ENCODE peak calls at places on chromosome 10, in five cellular contexts. One of them, this sample, is unnamed. For H3K27me3, the result is how much of the 10 kb centered on the place peaks cover.

GRCh38 chr10:3282341-3282740 is 109.8 kb upstream of the PITRM1 start:
- DNase-seq in pancreas: no peak
- DNase-seq in trophoblast cell: no peak
- DNase-seq in cardiac muscle cell: peak
- DNase-seq in aorta: no peak
- DNase-seq in this sample: no peak

GRCh38 chr10:46540412-46541016 is 15.9 kb downstream of the GPRIN2 start:
- DNase-seq in pancreas: no peak
- DNase-seq in trophoblast cell: no peak
- DNase-seq in cardiac muscle cell: no peak
- DNase-seq in aorta: peak
- DNase-seq in this sample: no peak

GRCh38 chr10:102113956-102114857 is 6.0 kb downstream of the LDB1 start:
- DNase-seq in pancreas: no peak
- DNase-seq in trophoblast cell: no peak
- DNase-seq in cardiac muscle cell: no peak
- DNase-seq in aorta: peak
- DNase-seq in this sample: peak

GRCh38 chr10:17307149-17307548 is 79.1 kb downstream of the VIM start:
- DNase-seq in pancreas: no peak
- DNase-seq in trophoblast cell: no peak
- DNase-seq in cardiac muscle cell: no peak
- DNase-seq in aorta: no peak
- DNase-seq in this sample: no peak

GRCh38 chr10:90905925-90906324 is 15.0 kb downstream of the ANKRD1 start:
- DNase-seq in pancreas: no peak
- DNase-seq in trophoblast cell: no peak
- DNase-seq in cardiac muscle cell: no peak
- DNase-seq in aorta: no peak
- DNase-seq in this sample: no peak

GRCh38 chr10:118002581-118002980 is 44.2 kb downstream of the RAB11FIP2 start:
- DNase-seq in pancreas: no peak
- DNase-seq in trophoblast cell: no peak
- DNase-seq in cardiac muscle cell: peak
- DNase-seq in aorta: no peak
- DNase-seq in this sample: no peak

GRCh38 chr10:33066558-33067236 is 108.7 kb upstream of the ITGB1 start:
- DNase-seq in pancreas: no peak
- DNase-seq in trophoblast cell: peak
- DNase-seq in cardiac muscle cell: peak
- DNase-seq in aorta: no peak
- DNase-seq in this sample: no peak

GRCh38 chr10:77036993-77037734 is 600.4 kb downstream of the KCNMA1 start:
- DNase-seq in pancreas: no peak
- DNase-seq in trophoblast cell: peak
- DNase-seq in cardiac muscle cell: peak
- DNase-seq in aorta: no peak
- DNase-seq in this sample: no peak

GRCh38 chr10:33722067-33722466 is 387.6 kb upstream of the NRP1 start:
- DNase-seq in pancreas: no peak
- DNase-seq in trophoblast cell: no peak
- DNase-seq in cardiac muscle cell: no peak
- DNase-seq in aorta: no peak
- DNase-seq in this sample: no peak

GRCh38 chr10:1382711-1383110 is 326.5 kb downstream of the WDR37 start:
- DNase-seq in pancreas: no peak
- DNase-seq in trophoblast cell: no peak
- DNase-seq in cardiac muscle cell: no peak
- DNase-seq in aorta: no peak
- DNase-seq in this sample: no peak

GRCh38 chr10:93095225-93095624 is 21.5 kb downstream of the CYP26A1 start:
- DNase-seq in pancreas: no peak
- DNase-seq in trophoblast cell: no peak
- DNase-seq in cardiac muscle cell: no peak
- DNase-seq in aorta: no peak
- DNase-seq in this sample: no peak

GRCh38 chr10:127347202-127347959 is 151.0 kb upstream of the INSYN2A start:
- DNase-seq in pancreas: no peak
- DNase-seq in trophoblast cell: no peak
- DNase-seq in cardiac muscle cell: no peak
- DNase-seq in aorta: no peak
- DNase-seq in this sample: no peak

GRCh38 chr10:51422311-51423120 is 276.9 kb downstream of the CSTF2T start:
- DNase-seq in pancreas: peak
- DNase-seq in trophoblast cell: peak
- DNase-seq in cardiac muscle cell: peak
- DNase-seq in aorta: peak
- DNase-seq in this sample: peak

GRCh38 chr10:129851941-129852650 is 112.0 kb downstream of the EBF3 start:
- DNase-seq in pancreas: no peak
- DNase-seq in trophoblast cell: no peak
- DNase-seq in cardiac muscle cell: no peak
- DNase-seq in aorta: no peak
- DNase-seq in this sample: no peak

GRCh38 chr10:35636942-35637341 is 5.2 kb downstream of the FZD8 start:
- DNase-seq in pancreas: no peak
- DNase-seq in trophoblast cell: no peak
- DNase-seq in cardiac muscle cell: no peak
- DNase-seq in aorta: no peak
- DNase-seq in this sample: no peak

GRCh38 chr10:3090914-3091313 is 23.6 kb downstream of the PFKP start:
- DNase-seq in pancreas: peak
- DNase-seq in trophoblast cell: peak
- DNase-seq in cardiac muscle cell: peak
- DNase-seq in aorta: no peak
- DNase-seq in this sample: peak

GRCh38 chr10:23095966-23096813 is 811 bp downstream of the MSRB2 start:
- DNase-seq in pancreas: peak
- DNase-seq in trophoblast cell: peak
- DNase-seq in cardiac muscle cell: peak
- DNase-seq in aorta: peak
- DNase-seq in this sample: peak

DNA sequence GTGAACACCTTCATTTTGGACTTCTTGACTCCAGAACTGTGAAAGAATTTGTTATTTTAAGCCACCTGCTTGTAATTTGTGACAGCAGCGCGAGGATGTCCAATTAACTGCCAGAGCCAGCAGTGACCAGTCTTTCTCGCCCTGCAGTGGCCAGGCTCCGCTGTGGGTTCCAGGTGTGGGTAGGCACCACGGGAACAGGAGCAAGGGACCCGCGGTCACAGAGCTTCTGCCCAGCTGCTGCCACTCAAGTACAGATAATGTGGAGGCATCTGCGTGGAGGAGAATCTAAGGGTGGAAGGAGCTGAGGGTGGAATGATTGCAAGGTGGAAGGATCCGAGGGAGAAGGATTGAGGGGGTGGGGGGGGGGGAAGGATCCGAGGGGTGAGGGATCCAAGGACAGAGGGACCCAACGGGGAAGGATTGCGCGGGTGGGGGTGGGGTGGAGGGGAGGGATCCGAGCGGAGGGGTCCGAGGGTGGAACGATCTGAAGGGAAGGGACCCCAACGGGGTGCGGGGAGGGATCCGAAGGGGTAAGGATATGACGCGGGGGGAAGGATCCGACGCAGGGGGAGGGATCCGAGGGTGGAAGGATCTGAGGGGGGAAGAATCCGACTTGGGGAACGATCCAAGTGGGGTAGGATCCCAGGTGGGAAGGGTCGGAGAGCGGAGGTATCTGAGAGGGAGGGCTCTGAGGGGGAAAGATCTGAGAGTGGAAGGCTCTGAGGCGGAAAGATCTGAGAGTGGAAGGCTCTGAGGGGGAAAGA is 3.6 kb downstream of the CALY start:
- DNase-seq in pancreas: no peak
- DNase-seq in trophoblast cell: no peak
- DNase-seq in cardiac muscle cell: no peak
- DNase-seq in aorta: peak
- DNase-seq in this sample: no peak
- H3K27me3 ChIP-seq in pancreas: under half
- H3K27me3 ChIP-seq in trophoblast cell: under half
- H3K27me3 ChIP-seq in cardiac muscle cell: half or more
- H3K27me3 ChIP-seq in aorta: under half
- H3K27me3 ChIP-seq in this sample: half or more

DNA sequence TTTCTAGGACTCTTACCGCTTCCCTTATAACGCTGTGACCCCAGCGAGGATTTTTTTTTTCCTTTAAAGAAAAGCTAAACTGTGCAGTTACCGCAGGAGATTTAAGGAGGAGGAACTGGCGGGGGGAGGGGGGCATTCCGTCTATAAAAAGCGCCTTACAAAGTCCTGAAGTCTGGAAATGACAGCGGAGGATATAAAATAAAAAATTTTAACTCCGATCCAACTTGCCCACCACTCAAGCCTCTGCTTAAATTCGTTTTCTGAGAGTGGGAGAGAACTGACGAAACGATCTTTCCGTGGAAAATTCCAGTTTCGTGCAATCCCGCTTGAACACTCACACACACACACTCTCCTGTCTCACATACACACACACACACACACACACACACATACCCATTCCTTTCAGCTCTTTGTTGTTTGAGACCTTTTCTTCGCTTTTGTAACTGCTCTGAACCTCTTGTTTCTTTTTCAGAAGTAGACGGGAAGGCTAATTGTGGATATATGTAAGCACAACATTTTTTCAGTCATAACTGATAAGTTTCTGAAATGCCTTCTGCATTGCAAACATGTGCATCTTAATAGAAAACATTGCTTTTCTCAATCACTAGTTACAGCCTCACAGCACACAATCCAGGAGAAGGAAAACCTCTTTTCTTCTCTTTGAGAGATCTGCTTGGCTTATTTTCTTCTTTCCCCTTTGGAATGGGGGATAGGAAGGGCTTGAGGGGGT is 748 bp downstream of the HPSE2 start:
- DNase-seq in pancreas: no peak
- DNase-seq in trophoblast cell: peak
- DNase-seq in cardiac muscle cell: peak
- DNase-seq in aorta: no peak
- DNase-seq in this sample: no peak
- H3K27me3 ChIP-seq in pancreas: under half
- H3K27me3 ChIP-seq in trophoblast cell: half or more
- H3K27me3 ChIP-seq in cardiac muscle cell: half or more
- H3K27me3 ChIP-seq in aorta: under half
- H3K27me3 ChIP-seq in this sample: half or more

GRCh38 chr10:8023321-8023720 is 31.2 kb upstream of the GATA3 start:
- DNase-seq in pancreas: no peak
- DNase-seq in trophoblast cell: no peak
- DNase-seq in cardiac muscle cell: no peak
- DNase-seq in aorta: no peak
- DNase-seq in this sample: no peak
- H3K27me3 ChIP-seq in pancreas: under half
- H3K27me3 ChIP-seq in trophoblast cell: under half
- H3K27me3 ChIP-seq in cardiac muscle cell: under half
- H3K27me3 ChIP-seq in aorta: under half
- H3K27me3 ChIP-seq in this sample: half or more

GRCh38 chr10:71395621-71396020 is 1.1 kb upstream of the CDH23 start:
- DNase-seq in pancreas: no peak
- DNase-seq in trophoblast cell: peak
- DNase-seq in cardiac muscle cell: no peak
- DNase-seq in aorta: no peak
- DNase-seq in this sample: no peak

GRCh38 chr10:71394926-71395562 is 1.7 kb upstream of the CDH23 start:
- DNase-seq in pancreas: no peak
- DNase-seq in trophoblast cell: no peak
- DNase-seq in cardiac muscle cell: no peak
- DNase-seq in aorta: no peak
- DNase-seq in this sample: no peak

GRCh38 chr10:71396084-71396713 is 521 bp upstream of the CDH23 start:
- DNase-seq in pancreas: peak
- DNase-seq in trophoblast cell: peak
- DNase-seq in cardiac muscle cell: peak
- DNase-seq in aorta: no peak
- DNase-seq in this sample: peak

GRCh38 chr10:71397340-71398212 is 856 bp downstream of the CDH23 start:
- DNase-seq in pancreas: no peak
- DNase-seq in trophoblast cell: no peak
- DNase-seq in cardiac muscle cell: no peak
- DNase-seq in aorta: no peak
- DNase-seq in this sample: no peak

DNA sequence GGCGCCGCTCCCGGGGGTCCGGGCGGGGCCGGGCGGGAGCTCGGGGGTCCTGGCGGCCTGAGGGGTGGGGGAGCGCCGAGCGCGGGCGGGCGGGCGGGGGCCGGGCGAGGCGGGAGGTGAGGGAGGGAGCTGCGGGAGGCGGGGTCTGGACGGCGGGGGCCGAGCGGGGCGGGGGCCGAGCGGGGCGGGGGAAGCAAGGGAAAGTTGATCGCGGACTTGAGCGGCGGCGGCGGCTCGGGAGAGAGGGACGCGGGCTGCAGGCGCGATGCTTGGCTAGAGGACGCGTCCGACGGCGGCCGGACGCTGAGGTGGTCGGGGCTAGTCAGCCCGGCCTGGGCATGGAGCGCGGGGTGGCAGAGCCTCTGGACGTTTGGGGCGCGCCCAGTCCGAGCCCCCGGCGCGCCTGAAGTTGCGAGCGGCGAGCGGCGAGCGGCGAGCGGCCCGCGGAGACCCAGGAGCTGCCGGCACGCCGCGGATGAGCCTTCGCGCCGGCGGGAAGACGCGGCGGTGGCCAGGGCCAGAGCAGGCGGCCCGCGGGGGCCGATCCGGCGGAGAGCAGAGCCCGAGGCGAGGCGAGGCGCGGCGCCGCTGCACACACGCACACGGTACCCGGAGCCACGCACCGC is at the start of gene CDH23:
- DNase-seq in pancreas: peak
- DNase-seq in trophoblast cell: peak
- DNase-seq in cardiac muscle cell: peak
- DNase-seq in aorta: no peak
- DNase-seq in this sample: peak
- H3K27me3 ChIP-seq in pancreas: under half
- H3K27me3 ChIP-seq in trophoblast cell: under half
- H3K27me3 ChIP-seq in cardiac muscle cell: half or more
- H3K27me3 ChIP-seq in aorta: under half
- H3K27me3 ChIP-seq in this sample: half or more

DNA sequence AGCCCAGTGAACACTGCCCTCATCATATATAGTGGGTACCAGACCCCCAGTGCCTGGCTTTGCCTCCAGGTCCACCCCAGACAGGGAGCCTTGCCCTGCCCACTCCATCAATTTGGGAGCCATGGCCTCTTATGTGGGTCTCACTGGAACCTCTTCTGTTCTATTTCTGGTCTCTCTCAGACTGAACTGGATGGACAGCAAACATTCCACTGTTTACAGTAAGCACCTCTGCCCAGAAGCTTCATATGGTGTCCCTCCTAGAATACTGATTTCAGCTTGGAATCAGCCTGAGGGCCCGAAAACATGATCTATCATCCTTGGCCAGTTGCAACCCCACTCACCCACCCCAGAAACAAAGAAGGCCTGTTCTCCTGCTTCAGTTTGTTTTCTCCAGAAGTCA is 81.0 kb upstream of the SLF2 start:
- DNase-seq in pancreas: no peak
- DNase-seq in trophoblast cell: no peak
- DNase-seq in cardiac muscle cell: no peak
- DNase-seq in aorta: no peak
- DNase-seq in this sample: no peak
- H3K27me3 ChIP-seq in pancreas: under half
- H3K27me3 ChIP-seq in trophoblast cell: half or more
- H3K27me3 ChIP-seq in cardiac muscle cell: half or more
- H3K27me3 ChIP-seq in aorta: under half
- H3K27me3 ChIP-seq in this sample: half or more

GRCh38 chr10:49611166-49611814 is 1.2 kb downstream of the SLC18A3 start:
- DNase-seq in pancreas: no peak
- DNase-seq in trophoblast cell: no peak
- DNase-seq in cardiac muscle cell: no peak
- DNase-seq in aorta: peak
- DNase-seq in this sample: no peak
- H3K27me3 ChIP-seq in pancreas: under half
- H3K27me3 ChIP-seq in trophoblast cell: half or more
- H3K27me3 ChIP-seq in cardiac muscle cell: half or more
- H3K27me3 ChIP-seq in aorta: under half
- H3K27me3 ChIP-seq in this sample: half or more